ENCODE peak calls at places on chromosomes 3 and 15, in six cellular contexts. Y, C, T, R, S and E are unnamed samples.
A peak's percentile ranks its signal among the peaks of the same experiment; 100 is the strongest.

GRCh38 chr3:38564631-38565338 is 68.6 kb downstream of the EXOG start:
- DNase-seq in T (no peak), R (no peak), Y (no peak), S (no peak), C (peak; percentile 55), E (no peak)

GRCh38 chr15:68384451-68385239 is 47.3 kb downstream of the ITGA11 start:
- DNase-seq in T (peak; percentile 24), R (peak; percentile 28), S (no peak), C (peak; percentile 67), Y (peak; percentile 91), E (no peak)

GRCh38 chr15:88695046-88695445 is 56.2 kb downstream of the ISG20 start:
- DNase-seq in C (no peak), Y (no peak), S (no peak), R (no peak), T (no peak), E (no peak)

GRCh38 chr3:99658274-99658673 is 19.9 kb downstream of the COL8A1 start:
- DNase-seq in S (no peak), C (no peak), T (no peak), Y (no peak), R (no peak), E (no peak)

GRCh38 chr3:4493931-4494806 is 1.0 kb downstream of the ITPR1 start:
- DNase-seq in S (no peak), T (no peak), Y (peak; percentile 87), R (no peak), C (peak; percentile 79), E (peak; percentile 19)

GRCh38 chr15:76898102-76898501 is 7.0 kb downstream of the SCAPER start:
- DNase-seq in Y (no peak), S (no peak), T (no peak), C (no peak), R (no peak), E (no peak)

GRCh38 chr15:41940441-41940857 is 31.9 kb downstream of the EHD4 start:
- DNase-seq in C (no peak), S (no peak), T (no peak), R (no peak), Y (no peak), E (no peak)

GRCh38 chr15:67571643-67572415 is 29.3 kb downstream of the MAP2K5 start:
- DNase-seq in Y (no peak), T (no peak), S (no peak), R (no peak), C (no peak), E (peak; percentile 55)

GRCh38 chr15:78440375-78441373 is 2.7 kb downstream of the IREB2 start:
- DNase-seq in Y (no peak), S (no peak), T (no peak), R (no peak), C (no peak), E (no peak)

GRCh38 chr15:23384371-23384770 is 29.8 kb downstream of the GOLGA8S start:
- DNase-seq in C (no peak), Y (no peak), S (no peak), R (no peak), T (no peak), E (no peak)

GRCh38 chr15:51030649-51031316 is 63.9 kb downstream of the TNFAIP8L3 start:
- DNase-seq in S (no peak), T (peak; percentile 62), C (no peak), Y (no peak), R (no peak), E (no peak)

GRCh38 chr15:34647569-34648334 is 64.3 kb upstream of the GOLGA8B start:
- DNase-seq in Y (no peak), S (no peak), T (no peak), C (no peak), R (no peak), E (no peak)

GRCh38 chr3:47163990-47164848 is at the start of gene SETD2:
- DNase-seq in S (peak; percentile 85), R (peak; percentile 87), Y (peak; percentile 98), C (peak; percentile 98), T (peak; percentile 95), E (peak; percentile 94)

GRCh38 chr15:99863527-99864198 is 130.4 kb upstream of the LYSMD4 start:
- DNase-seq in Y (no peak), T (no peak), R (no peak), C (no peak), S (no peak), E (no peak)

GRCh38 chr3:115512565-115513410 is 110.5 kb upstream of the GAP43 start:
- DNase-seq in T (no peak), C (no peak), R (peak; percentile 80), Y (no peak), S (no peak), E (no peak)

GRCh38 chr3:41662288-41662687 is 299.6 kb downstream of the ULK4 start:
- DNase-seq in T (no peak), R (no peak), C (no peak), S (no peak), Y (no peak), E (no peak)

GRCh38 chr3:14317057-14317553 is 85.3 kb upstream of the SLC6A6 start:
- DNase-seq in R (no peak), Y (no peak), S (no peak), T (no peak), C (no peak), E (no peak)

GRCh38 chr15:28086175-28086703 is 12.9 kb downstream of the OCA2 start:
- DNase-seq in S (no peak), C (no peak), R (peak; percentile 76), T (peak; percentile 68), Y (no peak), E (peak; percentile 70)

GRCh38 chr3:49864505-49864904 is 5.2 kb downstream of the CAMKV start:
- DNase-seq in C (no peak), T (no peak), S (no peak), Y (no peak), R (no peak), E (no peak)

GRCh38 chr3:136621628-136622027 is 130.6 kb downstream of the STAG1 start:
- DNase-seq in Y (no peak), T (no peak), S (no peak), R (no peak), C (no peak), E (no peak)

GRCh38 chr15:69138963-69139362 is 21.5 kb upstream of the GLCE start:
- DNase-seq in Y (no peak), C (no peak), S (no peak), R (no peak), T (no peak), E (no peak)

GRCh38 chr15:52023169-52023922 is 4.3 kb downstream of the MAPK6 start:
- DNase-seq in T (no peak), C (no peak), Y (no peak), R (no peak), S (no peak), E (no peak)

GRCh38 chr15:74610302-74610951 is 5.2 kb upstream of the CLK3 start:
- DNase-seq in R (no peak), Y (no peak), C (no peak), S (no peak), T (no peak), E (no peak)

GRCh38 chr3:80192871-80193270 is 425.1 kb upstream of the ROBO1 start:
- DNase-seq in T (no peak), Y (no peak), S (no peak), R (no peak), C (no peak), E (no peak)

GRCh38 chr3:87287025-87287424 is 10.6 kb upstream of the POU1F1 start:
- DNase-seq in T (no peak), Y (no peak), S (no peak), R (no peak), C (no peak), E (no peak)
- TF ChIP-seq EP300 in T (no peak), Y (no peak), S (no peak), R (no peak), C (no peak), E (no peak)

DNA sequence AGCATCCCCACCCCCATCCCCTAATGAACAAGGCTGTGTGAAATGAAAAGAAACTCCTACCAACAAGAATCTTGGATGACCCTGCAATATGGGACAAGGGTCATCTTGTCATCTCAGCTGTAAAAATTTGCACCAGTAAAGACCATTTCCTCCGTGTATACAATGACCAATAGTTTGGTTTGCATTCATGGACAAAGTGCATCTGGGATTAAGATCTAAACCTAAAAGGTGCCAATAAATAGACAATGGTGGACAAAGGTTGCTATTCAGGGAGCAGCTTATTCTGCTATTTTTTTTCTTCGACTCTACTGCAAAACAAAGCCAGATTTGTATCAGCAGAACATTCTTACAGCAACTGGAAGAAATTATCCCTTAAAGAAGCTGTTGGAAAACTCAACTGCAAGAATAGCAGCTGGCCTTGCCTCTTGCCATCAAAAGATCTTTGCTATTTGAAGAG is 8.0 kb downstream of the MGLL start:
- DNase-seq in T (no peak), R (no peak), S (no peak), C (no peak), Y (no peak), E (peak; percentile 6)
- H3K36me3 ChIP-seq in T (peaks cover 42% of the 10 kb centered on the region), R (no peaks in the 10 kb centered on the region), S (no peaks in the 10 kb centered on the region), C (peaks cover 63% of the 10 kb centered on the region), Y (peaks cover 64% of the 10 kb centered on the region), E (peaks cover 11% of the 10 kb centered on the region)

DNA sequence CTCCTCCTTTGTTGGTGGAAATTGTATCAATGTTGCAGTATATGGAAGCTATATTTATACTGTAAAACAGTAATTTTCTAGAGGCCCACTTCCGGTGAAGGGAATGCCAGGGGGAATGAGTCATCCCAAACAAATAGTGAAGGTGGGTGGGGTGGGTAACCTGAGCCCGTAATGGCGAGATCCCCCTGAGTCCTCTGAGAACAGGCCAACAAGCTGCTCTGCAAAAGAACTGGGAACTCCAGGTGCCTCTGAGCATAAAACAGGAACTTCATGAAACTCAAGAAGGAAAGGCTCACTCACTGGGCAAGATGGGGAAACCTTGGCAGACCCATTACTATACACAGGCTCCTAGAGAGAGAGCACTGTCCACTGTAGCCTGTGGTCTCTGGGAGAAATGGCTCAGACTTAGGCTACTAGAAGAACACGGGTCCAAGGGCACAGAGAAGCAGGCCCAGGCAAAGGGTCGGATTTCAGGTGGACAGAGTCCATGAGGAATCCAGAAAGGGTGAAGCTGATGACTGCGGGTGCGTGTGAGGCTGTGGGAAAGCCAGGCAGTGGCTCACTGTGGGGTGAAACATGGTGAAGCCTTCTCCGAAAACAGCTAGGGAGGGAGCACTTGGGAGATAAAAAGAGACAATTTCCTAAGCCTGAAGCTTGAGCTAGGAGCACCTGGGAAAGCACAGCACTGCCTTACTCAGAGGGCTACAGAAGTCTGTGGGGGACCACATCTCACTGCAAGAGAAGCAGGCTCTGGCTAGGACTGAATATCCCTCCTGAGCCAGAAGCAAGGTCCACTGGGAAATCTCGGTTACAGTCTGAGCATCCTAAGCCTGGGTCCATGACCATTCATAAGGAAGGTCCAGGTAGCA is 19.8 kb downstream of the LARP6 start:
- DNase-seq in S (no peak), C (no peak), Y (peak; percentile 91), R (no peak), T (no peak), E (no peak)
- TF ChIP-seq EP300 in S (no peak), C (no peak), Y (no peak), R (no peak), T (no peak), E (no peak)

GRCh38 chr3:120394343-120394742 is 45.2 kb upstream of the LRRC58 start:
- DNase-seq in Y (no peak), T (no peak), R (no peak), C (no peak), S (no peak), E (no peak)

GRCh38 chr3:120399372-120399771 is 50.2 kb upstream of the LRRC58 start:
- DNase-seq in R (no peak), C (no peak), T (no peak), Y (no peak), S (no peak), E (no peak)

GRCh38 chr3:120393252-120393651 is 44.1 kb upstream of the LRRC58 start:
- DNase-seq in R (no peak), T (no peak), C (no peak), Y (no peak), S (no peak), E (no peak)

GRCh38 chr3:120393761-120394160 is 44.6 kb upstream of the LRRC58 start:
- DNase-seq in C (no peak), Y (peak; percentile 37), T (no peak), R (no peak), S (no peak), E (no peak)

GRCh38 chr3:120396469-120396868 is 47.3 kb upstream of the LRRC58 start:
- DNase-seq in C (no peak), R (no peak), Y (peak; percentile 82), T (no peak), S (no peak), E (no peak)
- H3K36me3 ChIP-seq in C (peaks cover 81% of the 10 kb centered on the region), R (peaks cover 68% of the 10 kb centered on the region), Y (peaks cover 79% of the 10 kb centered on the region), T (peaks cover 69% of the 10 kb centered on the region), S (peaks cover 8% of the 10 kb centered on the region), E (peaks cover 4% of the 10 kb centered on the region)